ENCODE peak calls at places on chromosomes 11 and 22, in eight cellular contexts. V is esophagus squamous epithelium, J is transverse colon, E is colonic mucosa, W is PC-3, H is right cardiac atrium, T is left lung, P is heart right ventricle. L is an unnamed sample.

GRCh38 chr11:83069441-83070043 is 2.2 kb downstream of the RAB30 start:
- DNase-seq in E (no peak), P (no peak), H (no peak), V (no peak), J (no peak), T (no peak), W (no peak), L (no peak)

GRCh38 chr11:58768137-58768536 is 36.4 kb upstream of the GLYAT start:
- DNase-seq in P (no peak), W (no peak), H (no peak), J (no peak), V (no peak), E (no peak), T (no peak), L (no peak)

GRCh38 chr11:3885855-3886254 is 30.4 kb downstream of the STIM1 start:
- DNase-seq in P (no peak), V (no peak), J (no peak), H (no peak), T (no peak), W (peak; percentile 75), E (no peak), L (peak; percentile 50)

GRCh38 chr22:23230348-23231068 is 50.2 kb downstream of the BCR start:
- DNase-seq in P (no peak), T (no peak), V (no peak), J (no peak), H (no peak), W (no peak), E (no peak), L (no peak)

GRCh38 chr11:117201516-117201866 is 2.3 kb downstream of the TAGLN start:
- DNase-seq in T (no peak), V (no peak), H (no peak), J (no peak), P (no peak), E (no peak), W (no peak), L (no peak)

GRCh38 chr11:23859087-23859486 is 637.8 kb upstream of the LUZP2 start:
- DNase-seq in W (no peak), H (no peak), T (no peak), J (no peak), E (no peak), V (no peak), P (no peak), L (no peak)

GRCh38 chr22:24188705-24189248 is 7.5 kb downstream of the SUSD2 start:
- DNase-seq in W (no peak), J (no peak), E (no peak), P (no peak), V (no peak), H (no peak), T (no peak), L (no peak)

GRCh38 chr11:3344775-3345174 is 34.2 kb downstream of the ZNF195 start:
- DNase-seq in W (no peak), T (no peak), H (no peak), P (no peak), E (no peak), J (no peak), V (no peak), L (no peak)

GRCh38 chr11:130435671-130436070 is 7.3 kb upstream of the ADAMTS8 start:
- DNase-seq in W (peak; percentile 42), E (no peak), P (no peak), T (no peak), V (no peak), J (no peak), H (peak; percentile 55), L (peak; percentile 78)

GRCh38 chr11:1435820-1436467 is 46.2 kb downstream of the BRSK2 start:
- DNase-seq in H (no peak), W (no peak), E (no peak), P (no peak), J (no peak), T (no peak), V (no peak), L (no peak)

GRCh38 chr11:27116684-27117083 is 76.1 kb downstream of the BBOX1 start:
- DNase-seq in W (no peak), J (no peak), V (no peak), E (no peak), T (no peak), H (no peak), P (no peak), L (no peak)

GRCh38 chr11:126521196-126521595 is 165.7 kb downstream of the ST3GAL4 start:
- DNase-seq in H (no peak), W (no peak), V (no peak), P (no peak), E (no peak), T (no peak), J (no peak), L (no peak)

GRCh38 chr11:119759324-119759723 is 30.3 kb upstream of the NECTIN1 start:
- DNase-seq in H (no peak), W (peak; percentile 65), T (peak; percentile 30), V (no peak), P (no peak), E (no peak), J (no peak), L (peak; percentile 45)

GRCh38 chr22:20552913-20553401 is 45.5 kb downstream of the MED15 start:
- DNase-seq in E (peak; percentile 44), H (no peak), P (peak; percentile 34), V (no peak), T (no peak), W (no peak), J (no peak), L (no peak)

GRCh38 chr11:112555491-112556364 is 295.1 kb upstream of the PLET1 start:
- DNase-seq in W (peak; percentile 65), P (peak; percentile 47), J (peak; percentile 67), H (peak; percentile 49), V (no peak), T (peak; percentile 58), E (peak; percentile 59), L (no peak)

GRCh38 chr11:122634507-122634906 is 21.0 kb upstream of the UBASH3B start:
- DNase-seq in W (peak; percentile 85), E (peak; percentile 19), P (no peak), J (peak; percentile 13), V (no peak), H (peak; percentile 18), T (no peak), L (no peak)

GRCh38 chr11:103863497-103863896 is 172.9 kb upstream of the DDI1 start:
- DNase-seq in V (no peak), P (no peak), W (no peak), T (no peak), J (no peak), E (no peak), H (no peak), L (peak; percentile 8)

GRCh38 chr11:121449123-121449522 is 3.0 kb upstream of the SORL1 start:
- DNase-seq in H (no peak), E (no peak), W (no peak), J (no peak), V (no peak), P (no peak), T (no peak), L (no peak)

GRCh38 chr22:33210129-33210784 is 152.1 kb upstream of the SYN3 start:
- DNase-seq in J (peak; percentile 9), H (peak; percentile 17), P (peak; percentile 8), T (no peak), E (peak; percentile 24), W (peak; percentile 46), V (no peak), L (no peak)

GRCh38 chr22:19175602-19176174 is 2.8 kb downstream of the SLC25A1 start:
- DNase-seq in V (no peak), P (no peak), J (no peak), E (no peak), T (no peak), H (no peak), W (no peak), L (no peak)
- H3K27ac ChIP-seq in V (no peak overlapping the region), P (no peak overlapping the region), J (no peak overlapping the region), E (no peak overlapping the region), T (no peak overlapping the region), H (no peak overlapping the region), W (no peak overlapping the region), L (no peak overlapping the region)

GRCh38 chr11:65576232-65576866 is 496 bp downstream of the EHBP1L1 start:
- DNase-seq in E (no peak), H (peak; percentile 57), W (no peak), T (peak; percentile 64), J (no peak), P (peak; percentile 44), V (no peak), L (no peak)
- H3K4me1 ChIP-seq in E (peaks cover 43% of the 10 kb centered on the region), H (peaks cover 14% of the 10 kb centered on the region), W (peaks cover 51% of the 10 kb centered on the region), T (peaks cover 39% of the 10 kb centered on the region), J (peaks cover 38% of the 10 kb centered on the region), P (peaks cover 63% of the 10 kb centered on the region), V (peaks cover 42% of the 10 kb centered on the region), L (peaks cover 10% of the 10 kb centered on the region)

GRCh38 chr11:128893578-128894295 is 2.6 kb downstream of the KCNJ5 start:
- DNase-seq in H (no peak), E (no peak), W (no peak), J (no peak), P (no peak), V (no peak), T (peak; percentile 31), L (no peak)
- H3K27ac ChIP-seq in H (peak overlapping the region; percentile 90), E (no peak overlapping the region), W (no peak overlapping the region), J (no peak overlapping the region), P (peak overlapping the region; percentile 70), V (no peak overlapping the region), T (peak overlapping the region; percentile 13), L (no peak overlapping the region)

GRCh38 chr22:29314537-29315285 is 786 bp downstream of the RASL10A start:
- DNase-seq in V (no peak), E (peak; percentile 51), T (no peak), J (peak; percentile 39), H (peak; percentile 26), P (no peak), W (peak; percentile 22), L (no peak)
- H3K4me1 ChIP-seq in V (peaks cover 44% of the 10 kb centered on the region), E (peaks cover 33% of the 10 kb centered on the region), T (peaks cover 35% of the 10 kb centered on the region), J (peaks cover 41% of the 10 kb centered on the region), H (peaks cover 17% of the 10 kb centered on the region), P (peaks cover 60% of the 10 kb centered on the region), W (peaks cover 20% of the 10 kb centered on the region), L (peaks cover 2% of the 10 kb centered on the region)

DNA sequence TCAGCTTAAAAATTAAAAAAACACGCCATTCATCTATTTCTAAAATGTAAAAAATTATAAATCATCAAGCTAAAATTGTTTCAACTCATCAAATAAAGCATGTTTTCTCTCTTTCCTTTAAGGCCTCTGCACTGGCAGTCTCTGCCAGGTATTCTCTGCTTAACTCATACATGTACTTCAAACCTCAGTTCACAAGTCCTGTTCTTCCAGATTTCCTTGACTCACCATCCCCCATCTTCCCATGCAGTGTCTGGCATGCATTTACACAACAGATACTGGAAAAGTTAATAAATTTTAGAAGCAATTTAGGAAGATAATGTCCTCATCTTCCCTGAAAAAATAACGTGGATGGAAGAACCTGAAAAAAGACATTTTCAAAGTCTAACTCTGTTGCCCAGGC is 32.5 kb downstream of the CSTF3 start:
- DNase-seq in T (no peak), H (no peak), W (peak; percentile 61), P (no peak), J (no peak), E (no peak), V (no peak), L (no peak)
- H3K27ac ChIP-seq in T (no peak overlapping the region), H (no peak overlapping the region), W (no peak overlapping the region), P (no peak overlapping the region), J (no peak overlapping the region), E (no peak overlapping the region), V (no peak overlapping the region), L (no peak overlapping the region)

L was measured in foreskin keratinocyte.